ENCODE peak calls at places on chromosomes 2 and 18, in four cellular contexts. One of them, this sample, is unnamed.

GRCh38 chr2:36352711-36353110 is 2.9 kb upstream of the CRIM1 start:
- DNase-seq in heart left ventricle: no peak
- DNase-seq in mucosa of descending colon: no peak
- DNase-seq in EH: peak
- DNase-seq in this sample: no peak

GRCh38 chr2:190311893-190312634 is 7.6 kb downstream of the HIBCH start:
- DNase-seq in heart left ventricle: no peak
- DNase-seq in mucosa of descending colon: no peak
- DNase-seq in EH: no peak
- DNase-seq in this sample: no peak

GRCh38 chr2:206040525-206040924 is 45.4 kb downstream of the INO80D start:
- DNase-seq in heart left ventricle: no peak
- DNase-seq in mucosa of descending colon: no peak
- DNase-seq in EH: no peak
- DNase-seq in this sample: no peak

GRCh38 chr2:230668184-230668938 is 44.3 kb upstream of the CAB39 start:
- DNase-seq in heart left ventricle: peak
- DNase-seq in mucosa of descending colon: no peak
- DNase-seq in EH: peak
- DNase-seq in this sample: peak

GRCh38 chr2:96143231-96143847 is 1.9 kb downstream of the DUSP2 start:
- DNase-seq in heart left ventricle: no peak
- DNase-seq in mucosa of descending colon: no peak
- DNase-seq in EH: no peak
- DNase-seq in this sample: peak

GRCh38 chr2:168169097-168169745 is 78.2 kb downstream of the STK39 start:
- DNase-seq in heart left ventricle: no peak
- DNase-seq in mucosa of descending colon: no peak
- DNase-seq in EH: peak
- DNase-seq in this sample: no peak

GRCh38 chr2:57432528-57432927 is 614.1 kb upstream of the VRK2 start:
- DNase-seq in heart left ventricle: no peak
- DNase-seq in mucosa of descending colon: no peak
- DNase-seq in EH: peak
- DNase-seq in this sample: no peak

GRCh38 chr2:221422516-221423211 is 149.4 kb downstream of the EPHA4 start:
- DNase-seq in heart left ventricle: no peak
- DNase-seq in mucosa of descending colon: no peak
- DNase-seq in EH: peak
- DNase-seq in this sample: no peak

GRCh38 chr18:63890950-63891304 is 3.4 kb downstream of the SERPINB2 start:
- DNase-seq in heart left ventricle: no peak
- DNase-seq in mucosa of descending colon: peak
- DNase-seq in EH: peak
- DNase-seq in this sample: no peak